ENCODE peak calls at places on chromosomes 2 and 18, in six cellular contexts. T is NCI-H1417; O is GM13976; J is activated naive CD8-positive, alpha-beta T cell treated with anti-CD3 and anti-CD28 coated beads, Interleukin-2, amount 50 U/mL, for 24 hours; Z is C1 segment of cervical spinal cord; K is DMS 273 treated with DMSO at 0.1 percent for 48 hours. Y is an unnamed sample.
A peak's percentile ranks its signal among the peaks of the same experiment; 100 is the strongest.

GRCh38 chr2:64363848-64364247 is 90.1 kb upstream of the LGALSL start:
- DNase-seq in Z (no peak), J (no peak), O (no peak), T (no peak), K (no peak), Y (no peak)

GRCh38 chr2:172462393-172463381 is 35.3 kb downstream of the ITGA6 start:
- DNase-seq in J (no peak), O (no peak), K (no peak), T (no peak), Z (no peak), Y (no peak)

GRCh38 chr2:85698184-85698879 is 4.2 kb downstream of the GNLY start:
- DNase-seq in O (no peak), Z (no peak), K (no peak), T (no peak), J (no peak), Y (peak; percentile 64)

GRCh38 chr2:72953976-72954375 is 36.7 kb downstream of the EMX1 start:
- DNase-seq in J (peak; percentile 7), T (no peak), K (no peak), Z (no peak), O (no peak), Y (peak; percentile 57)

GRCh38 chr2:105135436-105135835 is 97.6 kb downstream of the MRPS9 start:
- DNase-seq in K (no peak), Z (no peak), O (no peak), J (no peak), T (no peak), Y (no peak)

GRCh38 chr2:130768191-130768855 is 13.0 kb downstream of the AMER3 start:
- DNase-seq in Z (no peak), J (no peak), O (no peak), K (no peak), T (no peak), Y (peak; percentile 74)

GRCh38 chr2:70645733-70646420 is 92.3 kb upstream of the TGFA start:
- DNase-seq in K (peak; percentile 9), J (no peak), O (no peak), Z (no peak), T (no peak), Y (no peak)

GRCh38 chr18:64713284-64713683 is 564.4 kb upstream of the LINC00305 start:
- DNase-seq in Z (no peak), T (no peak), O (no peak), J (no peak), K (no peak), Y (no peak)

GRCh38 chr18:63881851-63882250 is 5.7 kb upstream of the SERPINB2 start:
- DNase-seq in J (no peak), K (no peak), T (no peak), Z (no peak), O (no peak), Y (no peak)

GRCh38 chr2:11329759-11330158 is 14.7 kb downstream of the ROCK2 start:
- DNase-seq in J (no peak), Z (no peak), T (no peak), O (no peak), K (no peak), Y (peak; percentile 66)

Y was measured in osteoblast.